ENCODE peak calls at places on chromosomes 4 and X, in four cellular contexts. Z, W, A and T are unnamed samples.

GRCh38 chr4:5747746-5748365 is 36.9 kb downstream of the EVC start:
- DNase-seq in Z (peak), W (peak), A (no peak), T (no peak)

GRCh38 chr4:140238353-140239041 is 84.5 kb upstream of the MAML3 start:
- DNase-seq in Z (peak), W (no peak), A (no peak), T (no peak)

GRCh38 chr4:153198739-153199138 is 5.5 kb upstream of the TRIM2 start:
- DNase-seq in A (no peak), W (no peak), Z (no peak), T (no peak)

GRCh38 chrX:135707880-135708279 is 5.6 kb upstream of the CT45A1 start:
- DNase-seq in Z (no peak), W (no peak), A (peak), T (no peak)

GRCh38 chr4:103032575-103032974 is 13.1 kb upstream of the SLC9B1 start:
- DNase-seq in Z (peak), A (peak), W (no peak), T (no peak)

GRCh38 chr4:95889662-95890061 is 49.8 kb downstream of the PDHA2 start:
- DNase-seq in A (no peak), W (no peak), Z (no peak), T (no peak)

GRCh38 chrX:120463241-120463640 is 5.9 kb downstream of the LAMP2 start:
- DNase-seq in A (no peak), Z (no peak), W (no peak), T (no peak)

GRCh38 chrX:53266914-53267313 is 14.5 kb downstream of the IQSEC2 start:
- DNase-seq in Z (no peak), A (no peak), W (no peak), T (no peak)

GRCh38 chr4:83316459-83317170 is 18.0 kb downstream of the HPSE start:
- DNase-seq in Z (no peak), W (no peak), A (no peak), T (no peak)

GRCh38 chr4:147015531-147015930 is 69.9 kb upstream of the TTC29 start:
- DNase-seq in W (no peak), A (no peak), Z (no peak), T (no peak)

GRCh38 chr4:51884606-51885005 is 41.7 kb downstream of the DCUN1D4 start:
- DNase-seq in A (no peak), Z (no peak), W (no peak), T (no peak)

GRCh38 chr4:6426571-6427438 is 45.6 kb downstream of the PPP2R2C start:
- DNase-seq in W (no peak), A (no peak), Z (no peak), T (peak)

GRCh38 chrX:69093960-69094935 is 71.0 kb downstream of the PJA1 start:
- DNase-seq in Z (peak), W (no peak), A (peak), T (no peak)

GRCh38 chr4:55080174-55080865 is 45.1 kb downstream of the KDR start:
- DNase-seq in A (no peak), Z (peak), W (no peak), T (no peak)

GRCh38 chrX:142001934-142002333 is 98.2 kb downstream of the MAGEC1 start:
- DNase-seq in W (no peak), Z (no peak), A (no peak), T (no peak)

GRCh38 chrX:135522878-135523693 is 2.6 kb downstream of the INTS6L start:
- DNase-seq in A (no peak), Z (no peak), W (no peak), T (no peak)

GRCh38 chr4:13733817-13734216 is 106.3 kb upstream of the BOD1L1 start:
- DNase-seq in W (no peak), A (no peak), Z (no peak), T (no peak)

GRCh38 chr4:1399508-1400190 is 6.6 kb downstream of the NKX1-1 start:
- DNase-seq in Z (no peak), A (no peak), W (peak), T (peak)

GRCh38 chr4:141275834-141276233 is 55.1 kb downstream of the ZNF330 start:
- DNase-seq in W (no peak), A (peak), Z (peak), T (no peak)

GRCh38 chrX:91434351-91435168 is at the start of gene PABPC5:
- DNase-seq in W (no peak), Z (no peak), A (peak), T (peak)

GRCh38 chrX:16023790-16024734 is 99.3 kb upstream of the GRPR start:
- DNase-seq in A (no peak), W (no peak), Z (peak), T (no peak)

GRCh38 chr4:3451956-3452355 is 10.2 kb downstream of the HGFAC start:
- DNase-seq in Z (peak), A (no peak), W (no peak), T (no peak)

GRCh38 chrX:16592194-16592770 is 57.7 kb upstream of the S100G start:
- DNase-seq in A (no peak), W (no peak), Z (no peak), T (no peak)

GRCh38 chr4:89213382-89213701 is 94.3 kb downstream of the GPRIN3 start:
- DNase-seq in Z (no peak), W (no peak), A (no peak), T (no peak)

GRCh38 chr4:11138964-11139363 is 289.7 kb downstream of the HS3ST1 start:
- DNase-seq in A (no peak), W (no peak), Z (no peak), T (no peak)

GRCh38 chrX:136773649-136774048 is 7.1 kb downstream of the ARHGEF6 start:
- DNase-seq in A (no peak), Z (no peak), W (no peak), T (no peak)

GRCh38 chr4:182533948-182534347 is 290.7 kb downstream of the TENM3 start:
- DNase-seq in A (no peak), W (no peak), Z (peak), T (no peak)
- TF ChIP-seq CTCF in A (no peak), W (no peak), Z (no peak), T (no peak)

DNA sequence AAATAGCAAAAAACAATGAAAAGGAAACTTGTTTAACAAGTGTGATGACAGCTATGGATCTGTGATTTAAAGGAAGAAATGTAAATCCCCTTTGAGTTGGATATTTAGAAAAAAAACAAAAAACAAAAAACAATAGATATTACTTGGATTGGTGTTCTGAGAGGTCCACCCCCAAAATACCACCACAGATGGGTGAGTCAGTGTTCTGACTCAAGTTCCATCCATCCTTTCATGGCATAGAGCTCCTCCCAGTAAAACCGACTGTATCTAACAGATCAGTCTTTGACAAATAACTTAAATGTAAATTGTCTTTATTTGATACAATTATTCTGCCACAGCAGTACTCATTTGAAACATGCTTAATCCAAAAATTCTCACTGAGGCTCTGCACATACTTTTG is 27.4 kb downstream of the TMPRSS11B start:
- DNase-seq in Z (no peak), A (no peak), W (no peak), T (no peak)
- TF ChIP-seq CTCF in Z (no peak), A (no peak), W (no peak), T (no peak)

GRCh38 chr4:25982962-25983361 is 68.9 kb downstream of the SMIM20 start:
- DNase-seq in A (no peak), Z (no peak), W (no peak), T (no peak)
- TF ChIP-seq CTCF in A (no peak), Z (no peak), W (no peak), T (no peak)

GRCh38 chr4:53937327-53937726 is 127.1 kb downstream of the CHIC2 start:
- DNase-seq in A (no peak), Z (no peak), W (no peak), T (no peak)
- TF ChIP-seq CTCF in A (no peak), Z (no peak), W (no peak), T (no peak)

GRCh38 chrX:13511557-13512330 is 57.7 kb upstream of the EGFL6 start:
- DNase-seq in A (no peak), Z (no peak), W (no peak), T (no peak)

GRCh38 chrX:13507893-13508292 is 61.5 kb upstream of the EGFL6 start:
- DNase-seq in A (no peak), W (no peak), Z (no peak), T (no peak)

GRCh38 chrX:13502590-13502989 is 66.8 kb upstream of the EGFL6 start:
- DNase-seq in A (no peak), Z (no peak), W (no peak), T (no peak)

GRCh38 chrX:13506574-13506973 is 62.8 kb upstream of the EGFL6 start:
- DNase-seq in W (no peak), Z (peak), A (peak), T (no peak)
- TF ChIP-seq CTCF in W (peak), Z (peak), A (peak), T (peak)

DNA sequence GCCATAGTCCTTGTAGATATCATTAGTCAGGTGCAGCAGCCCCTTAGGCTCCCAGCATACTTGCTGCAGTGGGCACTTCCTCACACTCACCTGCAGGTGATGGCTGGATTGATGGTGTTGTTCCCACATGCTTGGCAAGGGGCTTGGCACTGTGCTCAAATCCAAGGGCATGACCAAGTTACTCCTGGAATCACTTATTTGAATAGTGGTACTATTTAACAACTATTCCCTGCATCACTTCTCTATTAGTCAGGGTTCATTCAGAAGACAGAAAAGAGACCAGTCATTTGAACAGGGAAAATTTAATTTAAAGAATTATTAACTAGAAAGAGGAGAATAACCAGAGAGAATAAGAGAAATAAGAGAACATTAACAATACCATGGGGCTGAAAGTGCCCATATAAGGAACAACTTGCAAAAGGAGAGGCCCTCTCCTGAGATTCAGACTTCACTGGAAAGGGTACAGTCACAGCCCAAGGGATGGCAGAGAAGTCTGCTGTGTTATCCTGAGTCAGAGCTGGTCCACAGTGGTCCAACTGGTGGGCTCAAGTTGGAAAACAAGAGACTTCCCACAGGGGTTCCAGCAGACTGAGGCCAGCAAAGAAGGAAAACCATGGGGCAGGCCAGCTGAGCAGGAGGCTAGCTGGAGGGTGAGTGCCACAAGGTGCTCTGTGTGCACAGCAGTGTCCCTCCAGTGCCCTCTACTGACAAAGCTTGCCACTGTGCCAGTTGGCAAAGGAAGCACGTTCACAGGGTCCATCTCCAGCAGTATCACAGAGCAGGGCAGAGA is 9.8 kb downstream of the SPP1 start:
- DNase-seq in A (peak), Z (peak), W (no peak), T (no peak)
- TF ChIP-seq CTCF in A (no peak), Z (peak), W (peak), T (peak)

GRCh38 chrX:873016-873415 is 242.4 kb downstream of the SHOX start:
- DNase-seq in A (no peak), W (no peak), Z (no peak), T (no peak)

GRCh38 chrX:872090-872489 is 241.5 kb downstream of the SHOX start:
- DNase-seq in A (no peak), W (no peak), Z (no peak), T (no peak)

GRCh38 chrX:868248-868647 is 237.7 kb downstream of the SHOX start:
- DNase-seq in W (no peak), Z (no peak), A (no peak), T (no peak)

GRCh38 chrX:874061-874460 is 243.5 kb downstream of the SHOX start:
- DNase-seq in W (no peak), A (no peak), Z (no peak), T (no peak)
- TF ChIP-seq CTCF in W (no peak), A (no peak), Z (no peak), T (no peak)

DNA sequence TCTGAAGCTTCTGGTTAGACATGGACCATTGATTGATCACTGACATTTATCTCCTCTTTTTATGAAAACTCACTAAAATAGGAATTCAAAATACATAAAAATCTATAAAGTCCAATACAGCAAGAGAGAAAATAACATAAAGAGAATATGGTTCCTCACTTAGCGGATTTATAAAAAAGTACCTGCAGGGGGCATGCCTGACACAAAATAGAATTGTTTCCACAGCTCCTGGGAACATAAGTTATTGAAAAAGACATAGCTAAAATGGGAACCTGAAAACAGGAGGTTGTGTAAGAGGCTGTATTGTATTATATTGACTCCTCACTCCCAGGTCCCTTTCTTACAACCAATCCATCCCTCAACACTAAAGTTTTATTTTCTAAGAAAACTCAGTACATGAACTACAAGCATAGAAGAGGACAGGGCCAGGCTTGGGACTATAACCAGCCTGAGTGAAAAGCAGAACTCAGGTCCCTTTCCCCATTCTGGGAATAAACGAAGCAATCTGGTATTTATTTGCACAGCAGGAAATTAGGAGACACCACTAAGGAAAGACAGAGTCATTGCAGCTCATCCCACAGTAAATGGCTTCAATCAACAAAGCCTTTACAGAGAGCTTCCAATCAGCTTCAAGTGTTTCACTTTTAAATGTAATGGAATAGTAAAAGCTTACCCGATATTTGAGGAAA is 121.1 kb upstream of the NDST4 start:
- DNase-seq in W (no peak), A (peak), Z (no peak), T (no peak)
- TF ChIP-seq CTCF in W (peak), A (peak), Z (peak), T (peak)